ENCODE peak calls at places on chromosomes 16 and 17, in six cellular contexts. One of them, this sample, is unnamed.

GRCh38 chr16:6684076-6684673 is 648.5 kb upstream of the RBFOX1 start:
- DNase-seq in MM.1S: no peak
- DNase-seq in DND-41: peak; percentile 32
- DNase-seq in prostate gland: peak; percentile 10
- DNase-seq in GM23248: peak; percentile 30
- DNase-seq in tibial nerve: no peak
- DNase-seq in this sample: no peak

GRCh38 chr16:71412270-71413160 is 29.3 kb downstream of the TLE7 start:
- DNase-seq in MM.1S: peak; percentile 78
- DNase-seq in prostate gland: peak; percentile 72
- DNase-seq in DND-41: peak; percentile 67
- DNase-seq in GM23248: peak; percentile 77
- DNase-seq in tibial nerve: peak; percentile 18
- DNase-seq in this sample: peak; percentile 50

GRCh38 chr16:21263640-21264211 is 14.4 kb downstream of the CRYM start:
- DNase-seq in MM.1S: peak; percentile 33
- DNase-seq in DND-41: no peak
- DNase-seq in tibial nerve: no peak
- DNase-seq in GM23248: peak; percentile 61
- DNase-seq in prostate gland: peak; percentile 75
- DNase-seq in this sample: no peak

GRCh38 chr17:27463235-27463677 is 7.0 kb downstream of the KSR1 start:
- DNase-seq in GM23248: no peak
- DNase-seq in prostate gland: no peak
- DNase-seq in MM.1S: no peak
- DNase-seq in tibial nerve: no peak
- DNase-seq in DND-41: no peak
- DNase-seq in this sample: no peak

GRCh38 chr16:74034862-74035261 is 261.8 kb upstream of the PSMD7 start:
- DNase-seq in tibial nerve: no peak
- DNase-seq in MM.1S: no peak
- DNase-seq in DND-41: peak; percentile 47
- DNase-seq in GM23248: peak; percentile 51
- DNase-seq in prostate gland: no peak
- DNase-seq in this sample: no peak

GRCh38 chr17:7465481-7466275 is 13.8 kb downstream of the ZBTB4 start:
- DNase-seq in tibial nerve: no peak
- DNase-seq in DND-41: no peak
- DNase-seq in prostate gland: no peak
- DNase-seq in MM.1S: no peak
- DNase-seq in GM23248: no peak
- DNase-seq in this sample: no peak

GRCh38 chr17:39213852-39214251 is 11.9 kb downstream of the STAC2 start:
- DNase-seq in DND-41: no peak
- DNase-seq in tibial nerve: no peak
- DNase-seq in GM23248: peak; percentile 45
- DNase-seq in MM.1S: no peak
- DNase-seq in prostate gland: no peak
- DNase-seq in this sample: no peak

GRCh38 chr16:87855852-87856715 is 13.2 kb downstream of the SLC7A5 start:
- DNase-seq in tibial nerve: no peak
- DNase-seq in DND-41: no peak
- DNase-seq in MM.1S: no peak
- DNase-seq in GM23248: no peak
- DNase-seq in prostate gland: peak; percentile 83
- DNase-seq in this sample: no peak

GRCh38 chr17:8176197-8176940 is at the start of gene TMEM107:
- DNase-seq in tibial nerve: peak; percentile 80
- DNase-seq in GM23248: peak; percentile 96
- DNase-seq in MM.1S: peak; percentile 94
- DNase-seq in prostate gland: peak; percentile 89
- DNase-seq in DND-41: peak; percentile 91
- DNase-seq in this sample: peak; percentile 81

GRCh38 chr16:51710930-51711563 is 560.0 kb upstream of the SALL1 start:
- DNase-seq in GM23248: no peak
- DNase-seq in DND-41: no peak
- DNase-seq in tibial nerve: no peak
- DNase-seq in MM.1S: no peak
- DNase-seq in prostate gland: no peak
- DNase-seq in this sample: no peak

GRCh38 chr17:56230660-56231059 is 77.4 kb downstream of the ANKFN1 start:
- DNase-seq in DND-41: peak; percentile 42
- DNase-seq in GM23248: peak; percentile 57
- DNase-seq in prostate gland: no peak
- DNase-seq in MM.1S: no peak
- DNase-seq in tibial nerve: peak; percentile 17
- DNase-seq in this sample: no peak

GRCh38 chr16:47230296-47230695 is 86.6 kb upstream of the NETO2 start:
- DNase-seq in DND-41: no peak
- DNase-seq in tibial nerve: no peak
- DNase-seq in MM.1S: no peak
- DNase-seq in prostate gland: no peak
- DNase-seq in GM23248: no peak
- DNase-seq in this sample: no peak

GRCh38 chr16:3022208-3022696 is 1.5 kb downstream of the HCFC1R1 start:
- DNase-seq in prostate gland: peak; percentile 86
- DNase-seq in MM.1S: no peak
- DNase-seq in GM23248: peak; percentile 98
- DNase-seq in tibial nerve: peak; percentile 84
- DNase-seq in DND-41: peak; percentile 46
- DNase-seq in this sample: peak; percentile 50

GRCh38 chr17:74757931-74758845 is 9.8 kb downstream of the NHERF1 start:
- DNase-seq in tibial nerve: no peak
- DNase-seq in prostate gland: peak; percentile 84
- DNase-seq in DND-41: no peak
- DNase-seq in MM.1S: no peak
- DNase-seq in GM23248: no peak
- DNase-seq in this sample: no peak

GRCh38 chr17:65723356-65723928 is 162.0 kb upstream of the AXIN2 start:
- DNase-seq in prostate gland: peak; percentile 17
- DNase-seq in GM23248: peak; percentile 41
- DNase-seq in MM.1S: no peak
- DNase-seq in DND-41: no peak
- DNase-seq in tibial nerve: no peak
- DNase-seq in this sample: no peak

GRCh38 chr16:81928975-81929374 is 82.3 kb downstream of the SDR42E1 start:
- DNase-seq in GM23248: no peak
- DNase-seq in prostate gland: peak; percentile 79
- DNase-seq in MM.1S: no peak
- DNase-seq in tibial nerve: no peak
- DNase-seq in DND-41: no peak
- DNase-seq in this sample: no peak

GRCh38 chr17:10062757-10063385 is 135.5 kb downstream of the GAS7 start:
- DNase-seq in tibial nerve: no peak
- DNase-seq in MM.1S: no peak
- DNase-seq in prostate gland: no peak
- DNase-seq in GM23248: no peak
- DNase-seq in DND-41: no peak
- DNase-seq in this sample: no peak

GRCh38 chr17:37041931-37042330 is 93.2 kb downstream of the AATF start:
- DNase-seq in GM23248: no peak
- DNase-seq in prostate gland: no peak
- DNase-seq in MM.1S: no peak
- DNase-seq in DND-41: no peak
- DNase-seq in tibial nerve: no peak
- DNase-seq in this sample: no peak

GRCh38 chr16:29662729-29663019 is 373 bp upstream of the SPN start:
- DNase-seq in DND-41: peak; percentile 91
- DNase-seq in prostate gland: no peak
- DNase-seq in tibial nerve: no peak
- DNase-seq in MM.1S: no peak
- DNase-seq in GM23248: no peak
- DNase-seq in this sample: peak; percentile 70

GRCh38 chr16:29664133-29664912 is 1.3 kb downstream of the SPN start:
- DNase-seq in DND-41: peak; percentile 64
- DNase-seq in tibial nerve: no peak
- DNase-seq in prostate gland: no peak
- DNase-seq in MM.1S: no peak
- DNase-seq in GM23248: no peak
- DNase-seq in this sample: peak; percentile 67

GRCh38 chr16:29662000-29662728 is 883 bp upstream of the SPN start:
- DNase-seq in DND-41: no peak
- DNase-seq in prostate gland: no peak
- DNase-seq in MM.1S: peak; percentile 33
- DNase-seq in tibial nerve: no peak
- DNase-seq in GM23248: no peak
- DNase-seq in this sample: no peak

GRCh38 chr16:29663020-29663828 is at the start of gene SPN:
- DNase-seq in DND-41: peak; percentile 83
- DNase-seq in prostate gland: no peak
- DNase-seq in tibial nerve: no peak
- DNase-seq in MM.1S: no peak
- DNase-seq in GM23248: no peak
- DNase-seq in this sample: peak; percentile 21

GRCh38 chr16:29663829-29664132 is 734 bp downstream of the SPN start:
- DNase-seq in prostate gland: no peak
- DNase-seq in MM.1S: no peak
- DNase-seq in GM23248: no peak
- DNase-seq in tibial nerve: no peak
- DNase-seq in DND-41: no peak
- DNase-seq in this sample: no peak
- H3K4me1 ChIP-seq in prostate gland: no peaks in the 10 kb centered on the region
- H3K4me1 ChIP-seq in MM.1S: peaks cover 16% of the 10 kb centered on the region
- H3K4me1 ChIP-seq in GM23248: no peaks in the 10 kb centered on the region
- H3K4me1 ChIP-seq in tibial nerve: peaks cover 14% of the 10 kb centered on the region
- H3K4me1 ChIP-seq in DND-41: peaks cover 67% of the 10 kb centered on the region
- H3K4me1 ChIP-seq in this sample: peaks cover 49% of the 10 kb centered on the region

DNA sequence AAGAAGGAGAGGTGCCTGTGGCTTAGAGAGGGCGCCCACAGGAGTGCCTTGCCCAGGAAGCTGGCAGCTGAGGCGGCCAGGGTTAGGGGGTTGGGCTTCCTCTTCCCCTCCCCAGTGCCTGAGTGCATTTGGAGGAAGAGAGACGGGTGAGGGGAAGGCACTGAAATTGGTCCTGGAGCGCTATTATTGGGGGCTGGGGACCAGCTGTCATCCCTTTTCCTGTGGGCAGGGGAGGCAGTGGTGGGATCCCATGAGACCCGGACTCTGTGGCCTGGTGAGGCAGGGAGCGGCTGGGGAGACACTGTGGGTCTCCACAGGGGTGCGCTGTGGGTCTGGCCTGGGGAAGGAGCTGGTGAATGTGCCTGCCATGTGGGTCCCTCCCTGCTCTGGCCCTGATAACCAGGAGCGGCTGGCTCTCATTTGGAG is 259.7 kb downstream of the SEC14L1 start:
- DNase-seq in DND-41: peak; percentile 91
- DNase-seq in GM23248: peak; percentile 67
- DNase-seq in MM.1S: no peak
- DNase-seq in prostate gland: no peak
- DNase-seq in tibial nerve: no peak
- DNase-seq in this sample: peak; percentile 81
- H3K4me1 ChIP-seq in DND-41: peaks cover 69% of the 10 kb centered on the region
- H3K4me1 ChIP-seq in GM23248: peaks cover 59% of the 10 kb centered on the region
- H3K4me1 ChIP-seq in MM.1S: no peaks in the 10 kb centered on the region
- H3K4me1 ChIP-seq in prostate gland: no peaks in the 10 kb centered on the region
- H3K4me1 ChIP-seq in tibial nerve: peaks cover 51% of the 10 kb centered on the region
- H3K4me1 ChIP-seq in this sample: peaks cover 59% of the 10 kb centered on the region

GRCh38 chr16:10256855-10257641 is 74.8 kb upstream of the GRIN2A start:
- DNase-seq in prostate gland: no peak
- DNase-seq in tibial nerve: no peak
- DNase-seq in MM.1S: peak; percentile 38
- DNase-seq in GM23248: peak; percentile 51
- DNase-seq in DND-41: peak; percentile 47
- DNase-seq in this sample: peak; percentile 54
- H3K4me1 ChIP-seq in prostate gland: no peaks in the 10 kb centered on the region
- H3K4me1 ChIP-seq in tibial nerve: no peaks in the 10 kb centered on the region
- H3K4me1 ChIP-seq in MM.1S: peaks cover 7% of the 10 kb centered on the region
- H3K4me1 ChIP-seq in GM23248: no peaks in the 10 kb centered on the region
- H3K4me1 ChIP-seq in DND-41: peaks cover 6% of the 10 kb centered on the region
- H3K4me1 ChIP-seq in this sample: peaks cover 4% of the 10 kb centered on the region

GRCh38 chr16:30663038-30663437 is 4.8 kb downstream of the FBRS start:
- DNase-seq in tibial nerve: no peak
- DNase-seq in DND-41: no peak
- DNase-seq in GM23248: no peak
- DNase-seq in MM.1S: no peak
- DNase-seq in prostate gland: no peak
- DNase-seq in this sample: no peak

GRCh38 chr16:30662449-30662848 is 4.2 kb downstream of the FBRS start:
- DNase-seq in prostate gland: no peak
- DNase-seq in GM23248: no peak
- DNase-seq in MM.1S: no peak
- DNase-seq in DND-41: no peak
- DNase-seq in tibial nerve: no peak
- DNase-seq in this sample: no peak

GRCh38 chr16:30664616-30665109 is 6.4 kb downstream of the FBRS start:
- DNase-seq in tibial nerve: no peak
- DNase-seq in prostate gland: no peak
- DNase-seq in GM23248: no peak
- DNase-seq in DND-41: no peak
- DNase-seq in MM.1S: no peak
- DNase-seq in this sample: no peak

GRCh38 chr16:30665155-30665829 is 7.1 kb downstream of the FBRS start:
- DNase-seq in tibial nerve: no peak
- DNase-seq in MM.1S: no peak
- DNase-seq in GM23248: no peak
- DNase-seq in DND-41: no peak
- DNase-seq in prostate gland: no peak
- DNase-seq in this sample: no peak

GRCh38 chr16:30663820-30664528 is 5.7 kb downstream of the FBRS start:
- DNase-seq in DND-41: no peak
- DNase-seq in prostate gland: no peak
- DNase-seq in tibial nerve: no peak
- DNase-seq in GM23248: no peak
- DNase-seq in MM.1S: no peak
- DNase-seq in this sample: no peak
- H3K4me1 ChIP-seq in DND-41: peaks cover 40% of the 10 kb centered on the region
- H3K4me1 ChIP-seq in prostate gland: peaks cover 18% of the 10 kb centered on the region
- H3K4me1 ChIP-seq in tibial nerve: peaks cover 23% of the 10 kb centered on the region
- H3K4me1 ChIP-seq in GM23248: peaks cover 14% of the 10 kb centered on the region
- H3K4me1 ChIP-seq in MM.1S: peaks cover 11% of the 10 kb centered on the region
- H3K4me1 ChIP-seq in this sample: peaks cover 40% of the 10 kb centered on the region

This sample was measured in CD8-positive, alpha-beta memory T cell.